ENCODE peak calls at places on chromosomes 16 and 17, in ten cellular contexts. I is stomach, M is A549, X is testis, O is ovary, S is K562, J is transverse colon, W is uterus, R is heart left ventricle, A is sigmoid colon. Y is an unnamed sample.
A peak's percentile ranks its signal among the peaks of the same experiment; 100 is the strongest.

GRCh38 chr17:60149691-60150582 is at the start of gene CA4:
- DNase-seq in I (no peak), M (peak; percentile 52), X (no peak), O (no peak), S (no peak), J (no peak), W (no peak), R (no peak), A (no peak), Y (no peak)

GRCh38 chr16:67468731-67469130 is 12.2 kb downstream of the ATP6V0D1 start:
- DNase-seq in I (no peak), M (no peak), X (no peak), O (no peak), S (no peak), J (no peak), W (no peak), R (no peak), A (no peak), Y (no peak)

GRCh38 chr16:53717577-53717976 is 13.6 kb downstream of the FTO start:
- DNase-seq in I (no peak), M (no peak), X (no peak), O (no peak), S (no peak), J (no peak), W (no peak), R (no peak), A (no peak), Y (no peak)

GRCh38 chr16:56190903-56191806 is at the start of gene GNAO1:
- DNase-seq in I (peak; percentile 61), M (peak; percentile 46), X (peak; percentile 75), O (peak; percentile 71), S (peak; percentile 85), J (peak; percentile 56), W (peak; percentile 64), R (peak; percentile 79), A (peak; percentile 91), Y (peak; percentile 36)

GRCh38 chr17:9239821-9240658 is 218.7 kb downstream of the NTN1 start:
- DNase-seq in I (peak; percentile 71), M (peak; percentile 66), X (peak; percentile 66), O (peak; percentile 75), S (peak; percentile 93), J (peak; percentile 78), W (peak; percentile 82), R (peak; percentile 85), A (peak; percentile 93), Y (no peak)

GRCh38 chr16:8854298-8854948 is 14.4 kb downstream of the CARHSP1 start:
- DNase-seq in I (no peak), M (no peak), X (no peak), O (no peak), S (no peak), J (peak; percentile 4), W (no peak), R (no peak), A (peak; percentile 52), Y (no peak)

GRCh38 chr17:1068356-1068755 is 71.4 kb downstream of the TIMM22 start:
- DNase-seq in I (no peak), M (no peak), X (no peak), O (no peak), S (no peak), J (no peak), W (no peak), R (no peak), A (no peak), Y (no peak)

GRCh38 chr16:74224828-74225227 is 71.8 kb upstream of the PSMD7 start:
- DNase-seq in I (no peak), M (no peak), X (no peak), O (no peak), S (no peak), J (no peak), W (no peak), R (no peak), A (no peak), Y (no peak)

GRCh38 chr16:84616515-84616914 is 1.4 kb downstream of the COTL1 start:
- DNase-seq in I (no peak), M (no peak), X (no peak), O (no peak), S (no peak), J (peak; percentile 56), W (no peak), R (no peak), A (no peak), Y (no peak)

GRCh38 chr16:84613408-84614071 is 4.3 kb downstream of the COTL1 start:
- DNase-seq in I (no peak), M (no peak), X (no peak), O (no peak), S (no peak), J (no peak), W (no peak), R (no peak), A (no peak), Y (no peak)

GRCh38 chr16:84612686-84613085 is 5.2 kb downstream of the COTL1 start:
- DNase-seq in I (no peak), M (no peak), X (no peak), O (no peak), S (no peak), J (no peak), W (no peak), R (no peak), A (no peak), Y (no peak)

GRCh38 chr16:84614914-84615813 is 2.7 kb downstream of the COTL1 start:
- DNase-seq in I (no peak), M (no peak), X (no peak), O (no peak), S (no peak), J (no peak), W (no peak), R (no peak), A (no peak), Y (no peak)

DNA sequence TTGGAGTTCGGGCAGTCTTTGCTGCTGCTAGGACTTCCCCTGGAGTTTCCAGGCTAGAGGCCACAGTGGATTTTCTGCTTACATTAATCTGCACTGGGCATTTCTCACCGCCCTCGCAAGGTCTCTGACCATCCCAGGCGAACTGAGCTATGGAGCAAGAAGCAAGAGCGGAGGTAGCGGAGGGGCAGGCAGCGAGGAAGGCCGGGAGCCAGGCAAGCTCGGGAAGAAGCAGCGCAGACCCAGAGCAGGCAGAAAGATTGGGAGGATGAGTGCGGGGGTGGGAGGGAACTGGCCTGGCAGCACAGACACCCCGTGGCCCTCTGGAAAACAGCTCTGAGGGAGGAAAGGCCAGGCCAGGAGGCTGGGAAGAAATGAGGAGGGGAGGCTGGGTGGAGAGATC is 3.8 kb downstream of the COTL1 start:
- DNase-seq in I (no peak), M (no peak), X (peak; percentile 76), O (peak; percentile 50), S (no peak), J (no peak), W (peak; percentile 76), R (no peak), A (no peak), Y (no peak)
- TF ChIP-seq POLR2A in I (no peak), M (no peak), X (no peak), O (no peak), S (no peak), J (no peak), W (no peak), R (no peak), A (no peak), Y (no peak)

GRCh38 chr16:29804020-29804419 is 2.3 kb upstream of the MAZ start:
- DNase-seq in I (no peak), M (no peak), X (no peak), O (no peak), S (no peak), J (no peak), W (no peak), R (no peak), A (no peak), Y (no peak)

GRCh38 chr16:29806096-29806579 is at the start of gene MAZ:
- DNase-seq in I (no peak), M (no peak), X (no peak), O (no peak), S (no peak), J (no peak), W (peak; percentile 95), R (no peak), A (no peak), Y (peak; percentile 89)

GRCh38 chr16:29805232-29806095 is 865 bp upstream of the MAZ start:
- DNase-seq in I (peak; percentile 98), M (peak; percentile 84), X (peak; percentile 99), O (peak; percentile 97), S (peak; percentile 92), J (peak; percentile 98), W (peak; percentile 98), R (peak; percentile 98), A (peak; percentile 99), Y (peak; percentile 90)

GRCh38 chr16:29802416-29802935 is 3.9 kb upstream of the MAZ start:
- DNase-seq in I (no peak), M (no peak), X (no peak), O (no peak), S (no peak), J (no peak), W (no peak), R (no peak), A (no peak), Y (no peak)

GRCh38 chr16:29804455-29805231 is 1.7 kb upstream of the MAZ start:
- DNase-seq in I (peak; percentile 39), M (no peak), X (peak; percentile 59), O (peak; percentile 64), S (no peak), J (peak; percentile 37), W (peak; percentile 58), R (peak; percentile 70), A (peak; percentile 87), Y (peak; percentile 76)
- TF ChIP-seq POLR2A in I (no peak), M (no peak), X (no peak), O (no peak), S (no peak), J (no peak), W (no peak), R (no peak), A (peak; percentile 31), Y (no peak)

DNA sequence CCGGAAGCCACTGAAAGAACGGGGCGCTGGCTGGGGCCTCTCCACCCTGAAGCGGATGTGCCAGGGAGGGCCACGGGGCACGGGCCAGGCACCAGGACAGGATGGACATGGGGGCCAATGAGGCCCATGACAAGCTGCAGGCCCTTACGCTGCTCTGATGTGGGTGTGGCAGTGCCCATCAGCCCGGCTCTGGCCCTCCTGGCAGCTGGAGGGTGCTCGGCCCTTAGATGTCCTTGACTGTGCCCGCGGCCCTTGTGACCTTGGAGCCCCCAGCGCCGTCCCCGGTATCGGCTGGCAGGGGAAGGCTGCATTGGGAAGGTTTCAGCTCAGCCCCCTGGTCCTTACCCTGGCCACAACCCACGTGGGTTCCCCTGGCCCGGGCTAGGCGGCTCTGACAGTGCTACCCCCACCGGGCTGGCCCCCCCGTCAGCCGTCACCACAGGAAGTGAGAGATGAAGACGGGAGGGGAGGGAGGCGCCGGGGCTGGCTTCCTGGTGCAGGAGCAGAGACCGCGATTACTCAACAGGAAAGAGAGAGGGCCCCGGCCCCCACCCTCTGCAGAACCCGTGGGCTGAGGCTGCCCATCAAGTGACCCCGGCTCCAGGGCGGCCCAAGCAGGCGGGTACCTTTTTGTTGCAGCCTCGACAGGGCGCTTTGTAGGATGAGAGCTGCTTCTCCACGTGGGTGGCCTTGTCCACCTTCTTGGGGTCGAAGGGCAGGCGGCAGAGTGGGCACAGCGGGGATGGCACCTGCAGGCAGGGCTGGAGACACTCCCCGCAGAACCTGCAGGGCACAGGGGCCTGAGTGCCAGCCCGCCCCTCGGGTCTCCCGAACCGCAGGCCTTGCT is 5.3 kb downstream of the RNF166 start:
- DNase-seq in I (peak; percentile 85), M (no peak), X (peak; percentile 80), O (peak; percentile 44), S (peak; percentile 86), J (peak; percentile 93), W (peak; percentile 81), R (peak; percentile 94), A (peak; percentile 92), Y (peak; percentile 98)
- TF ChIP-seq POLR2A in I (no peak), M (no peak), X (no peak), O (no peak), S (no peak), J (no peak), W (no peak), R (no peak), A (no peak), Y (no peak)

DNA sequence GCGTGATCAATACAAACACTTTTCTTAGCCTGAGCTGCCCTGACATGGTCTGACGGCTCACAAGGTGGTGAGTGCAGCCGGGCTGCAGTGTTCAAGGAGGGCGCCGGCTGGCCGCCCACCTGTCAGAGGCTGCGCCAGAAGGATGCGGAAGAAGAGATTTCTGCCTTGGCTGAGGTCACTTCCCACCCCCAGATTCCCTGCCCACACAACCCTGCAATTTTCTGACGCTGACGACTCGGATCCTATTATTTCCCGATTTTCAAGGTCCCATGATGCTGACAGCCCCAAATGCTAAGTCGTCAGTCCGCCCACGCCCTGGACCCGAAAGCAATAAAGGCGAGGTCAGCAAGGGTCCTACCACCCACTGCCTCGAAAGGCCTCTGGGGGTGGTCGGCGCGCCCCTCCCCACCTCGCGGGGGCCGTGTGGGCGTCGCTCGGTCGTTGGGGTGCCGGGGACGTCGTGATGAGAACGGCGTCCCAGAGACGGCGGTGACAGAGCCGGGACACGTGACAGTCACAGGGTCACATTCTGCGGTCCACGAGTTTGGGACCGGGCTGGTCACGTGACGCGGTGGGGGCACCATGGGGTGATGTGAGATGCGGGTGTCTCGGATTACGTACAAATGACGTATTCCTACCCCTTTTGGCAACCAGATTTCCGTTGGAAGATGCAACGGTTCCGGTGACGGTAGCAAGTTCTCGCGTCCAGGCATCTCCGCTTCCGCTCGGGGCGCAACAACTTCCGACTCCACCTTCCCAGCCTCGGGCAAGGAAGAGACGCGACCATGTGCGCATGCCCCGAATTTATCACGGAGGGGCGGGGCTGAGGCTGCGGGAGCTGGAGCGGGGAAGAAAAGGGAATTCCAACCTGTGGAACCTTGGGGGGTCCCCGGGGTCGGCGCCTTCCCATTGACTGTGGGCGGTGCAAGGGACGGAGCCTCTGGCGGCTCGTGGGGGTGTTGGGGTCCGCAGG is at the start of gene STX4:
- DNase-seq in I (peak; percentile 99), M (peak; percentile 91), X (peak; percentile 99), O (peak; percentile 98), S (peak; percentile 91), J (peak; percentile 99), W (peak; percentile 98), R (peak; percentile 98), A (peak; percentile 99), Y (peak; percentile 88)
- TF ChIP-seq POLR2A in I (no peak), M (no peak), X (no peak), O (peak; percentile 62), S (peak; percentile 68), J (peak; percentile 30), W (peak; percentile 47), R (no peak), A (peak; percentile 44), Y (peak; percentile 34)